ENCODE peak calls at places on chromosomes 16 and 17, in six cellular contexts. E is cardiac muscle cell, H is Karpas-422, Y is uterus, A is substantia nigra, U is IMR-90. J is an unnamed sample.

GRCh38 chr16:81520560-81521135 is 76.0 kb downstream of the CMIP start:
- DNase-seq in E (no peak), H (no peak), Y (no peak), A (no peak), U (no peak), J (no peak)

GRCh38 chr16:12975766-12976165 is 74.4 kb downstream of the SHISA9 start:
- DNase-seq in E (no peak), H (no peak), Y (no peak), A (no peak), U (no peak), J (no peak)

GRCh38 chr16:66661210-66661560 is 35.4 kb downstream of the CMTM4 start:
- DNase-seq in E (no peak), H (no peak), Y (no peak), A (no peak), U (no peak), J (no peak)

GRCh38 chr17:27651411-27652345 is 20.7 kb downstream of the LGALS9 start:
- DNase-seq in E (peak), H (peak), Y (peak), A (no peak), U (peak), J (peak)

GRCh38 chr16:939941-940340 is 30.8 kb downstream of the LMF1 start:
- DNase-seq in E (no peak), H (no peak), Y (no peak), A (no peak), U (no peak), J (no peak)

GRCh38 chr17:17780941-17781590 is 55.7 kb downstream of the SREBF1 start:
- DNase-seq in E (peak), H (peak), Y (peak), A (peak), U (peak), J (no peak)

GRCh38 chr17:72705905-72706395 is 386.5 kb downstream of the SLC39A11 start:
- DNase-seq in E (no peak), H (no peak), Y (no peak), A (no peak), U (no peak), J (no peak)

GRCh38 chr17:2176484-2177175 is 121.7 kb downstream of the HIC1 start:
- DNase-seq in E (no peak), H (no peak), Y (peak), A (no peak), U (no peak), J (no peak)

GRCh38 chr17:55587608-55588139 is 76.4 kb upstream of the SMIM36 start:
- DNase-seq in E (peak), H (no peak), Y (peak), A (no peak), U (peak), J (peak)

GRCh38 chr16:84827131-84827574 is 7.4 kb downstream of the CRISPLD2 start:
- DNase-seq in E (peak), H (no peak), Y (peak), A (no peak), U (peak), J (peak)

GRCh38 chr16:5678371-5678770 is 580.8 kb upstream of the EEF2KMT start:
- DNase-seq in E (no peak), H (peak), Y (no peak), A (no peak), U (no peak), J (no peak)

GRCh38 chr17:50026046-50026675 is 29.7 kb upstream of the ITGA3 start:
- DNase-seq in E (no peak), H (no peak), Y (no peak), A (no peak), U (no peak), J (no peak)

GRCh38 chr16:71854369-71854948 is 8.7 kb downstream of the ATXN1L start:
- DNase-seq in E (no peak), H (no peak), Y (no peak), A (no peak), U (no peak), J (no peak)
- H3K27ac ChIP-seq in E (no peak), H (no peak), Y (no peak), A (no peak), U (no peak), J (no peak)

GRCh38 chr16:46793841-46794240 is 37.1 kb downstream of the C16orf87 start:
- DNase-seq in E (no peak), H (no peak), Y (no peak), A (no peak), U (no peak), J (no peak)

GRCh38 chr16:46789499-46790414 is 41.2 kb downstream of the C16orf87 start:
- DNase-seq in E (peak), H (peak), Y (peak), A (peak), U (peak), J (peak)

GRCh38 chr16:46787909-46788308 is 39.8 kb upstream of the MYLK3 start:
- DNase-seq in E (no peak), H (peak), Y (no peak), A (no peak), U (no peak), J (no peak)

GRCh38 chr16:46789075-46789474 is 40.9 kb upstream of the MYLK3 start:
- DNase-seq in E (no peak), H (peak), Y (no peak), A (no peak), U (no peak), J (no peak)

GRCh38 chr16:46790599-46791270 is 40.2 kb downstream of the C16orf87 start:
- DNase-seq in E (no peak), H (peak), Y (no peak), A (no peak), U (no peak), J (peak)
- H3K27ac ChIP-seq in E (peak), H (peak), Y (no peak), A (no peak), U (no peak), J (peak)

GRCh38 chr16:10080031-10080772 is 102.0 kb downstream of the GRIN2A start:
- DNase-seq in E (peak), H (no peak), Y (peak), A (peak), U (no peak), J (peak)
- H3K27ac ChIP-seq in E (no peak), H (no peak), Y (peak), A (no peak), U (no peak), J (no peak)

GRCh38 chr17:45127209-45127582 is 5.1 kb downstream of the PLCD3 start:
- DNase-seq in E (no peak), H (no peak), Y (no peak), A (no peak), U (no peak), J (no peak)
- H3K27ac ChIP-seq in E (peak), H (no peak), Y (peak), A (no peak), U (peak), J (no peak)

DNA sequence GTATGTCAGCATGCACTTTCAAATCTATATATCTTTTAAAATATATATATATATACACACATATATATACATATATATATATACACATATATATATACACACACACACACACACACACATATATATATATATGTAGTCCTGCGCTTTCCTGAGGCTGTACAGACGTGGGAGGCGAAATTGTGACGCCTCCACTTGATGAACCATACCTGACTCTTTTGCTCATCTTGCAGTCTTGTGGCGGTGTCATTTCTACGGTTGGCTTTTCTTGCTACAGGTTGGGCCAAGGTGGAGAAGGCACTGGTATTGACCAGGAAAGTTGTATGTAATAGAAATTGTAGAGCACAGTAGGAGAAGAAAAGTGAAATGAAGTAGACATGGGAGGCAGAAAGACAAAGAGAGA is 88.2 kb downstream of the RBFOX1 start:
- DNase-seq in E (no peak), H (no peak), Y (no peak), A (no peak), U (no peak), J (no peak)
- H3K27ac ChIP-seq in E (no peak), H (no peak), Y (no peak), A (no peak), U (no peak), J (no peak)

GRCh38 chr17:81128338-81128737 is 37.0 kb upstream of the PVALEF start:
- DNase-seq in E (no peak), H (no peak), Y (no peak), A (no peak), U (no peak), J (no peak)
- H3K27ac ChIP-seq in E (no peak), H (no peak), Y (no peak), A (peak), U (no peak), J (no peak)

GRCh38 chr17:82294086-82294773 is 20.7 kb upstream of the CSNK1D start:
- DNase-seq in E (no peak), H (no peak), Y (no peak), A (no peak), U (peak), J (no peak)
- H3K27ac ChIP-seq in E (no peak), H (no peak), Y (peak), A (no peak), U (peak), J (peak)

GRCh38 chr17:47949951-47950350 is 7.7 kb downstream of the PRR15L start:
- DNase-seq in E (no peak), H (peak), Y (no peak), A (no peak), U (no peak), J (no peak)

GRCh38 chr17:47949197-47949759 is 7.9 kb downstream of the PNPO start:
- DNase-seq in E (peak), H (peak), Y (peak), A (peak), U (peak), J (peak)

GRCh38 chr17:47953945-47954344 is 3.7 kb downstream of the PRR15L start:
- DNase-seq in E (no peak), H (no peak), Y (no peak), A (no peak), U (no peak), J (no peak)

GRCh38 chr17:47950448-47950847 is 7.2 kb downstream of the PRR15L start:
- DNase-seq in E (no peak), H (no peak), Y (no peak), A (no peak), U (no peak), J (no peak)

DNA sequence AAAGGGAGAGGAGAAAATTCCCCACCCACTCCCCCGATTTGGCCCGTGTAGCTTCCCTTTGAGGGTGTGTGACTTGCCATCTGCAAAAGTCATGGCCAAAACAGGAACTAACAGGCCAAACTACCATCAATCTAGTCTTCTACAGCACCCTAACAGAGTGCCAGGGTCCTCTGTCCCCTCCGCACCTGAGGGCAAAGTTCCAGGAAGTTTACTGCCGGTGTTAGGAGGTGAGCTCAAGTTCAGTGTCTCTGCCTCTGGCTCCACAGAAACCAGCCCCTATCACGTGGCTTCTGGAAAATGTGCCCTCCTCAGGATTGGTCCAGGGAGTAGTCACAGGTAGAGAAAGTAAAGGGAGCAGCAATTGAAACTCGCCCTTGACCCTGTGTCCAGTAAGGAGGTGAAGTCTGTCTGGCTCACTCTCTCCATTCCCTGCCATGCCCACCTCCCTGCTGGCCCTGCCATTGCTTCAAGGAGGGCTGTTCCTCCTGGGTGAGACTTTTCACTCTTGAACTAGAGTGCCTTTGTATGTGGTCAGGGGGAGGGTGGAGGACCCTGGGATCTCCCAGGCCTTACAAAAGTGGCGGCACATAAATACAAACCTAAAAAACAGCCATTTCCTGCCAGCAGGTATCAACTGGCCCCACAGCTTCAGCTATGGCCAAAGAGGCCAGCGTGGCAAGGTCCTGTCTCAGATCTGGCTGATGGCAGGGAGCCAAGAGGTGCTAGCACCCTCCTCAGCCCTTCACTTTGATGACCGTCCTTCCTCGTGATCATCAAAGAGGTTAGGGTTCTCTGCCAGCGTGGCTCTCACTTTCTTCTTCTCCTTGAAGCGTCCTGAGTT is 5.3 kb downstream of the PRR15L start:
- DNase-seq in E (no peak), H (no peak), Y (no peak), A (no peak), U (no peak), J (no peak)
- H3K27ac ChIP-seq in E (no peak), H (peak), Y (no peak), A (no peak), U (no peak), J (no peak)